ENCODE peak calls at places on chromosomes 6 and 20, in eight cellular contexts. One of them, this sample, is unnamed.

GRCh38 chr6:158002951-158003853 is 21.5 kb downstream of the SYNJ2 start:
- DNase-seq in ascending aorta: no peak
- DNase-seq in dorsolateral prefrontal cortex: peak
- DNase-seq in fibroblast of lung: peak
- DNase-seq in cardiac muscle cell: no peak
- DNase-seq in fibroblast of mammary gland: peak
- DNase-seq in choroid plexus epithelial cell: peak
- DNase-seq in cardiac fibroblast: peak
- DNase-seq in this sample: no peak

GRCh38 chr6:167733740-167734661 is 92.7 kb upstream of the AFDN start:
- DNase-seq in ascending aorta: no peak
- DNase-seq in dorsolateral prefrontal cortex: no peak
- DNase-seq in fibroblast of lung: peak
- DNase-seq in cardiac muscle cell: no peak
- DNase-seq in fibroblast of mammary gland: peak
- DNase-seq in choroid plexus epithelial cell: peak
- DNase-seq in cardiac fibroblast: peak
- DNase-seq in this sample: no peak

GRCh38 chr6:37406942-37407341 is 26.1 kb upstream of the CMTR1 start:
- DNase-seq in ascending aorta: no peak
- DNase-seq in dorsolateral prefrontal cortex: no peak
- DNase-seq in fibroblast of lung: no peak
- DNase-seq in cardiac muscle cell: no peak
- DNase-seq in fibroblast of mammary gland: no peak
- DNase-seq in choroid plexus epithelial cell: no peak
- DNase-seq in cardiac fibroblast: no peak
- DNase-seq in this sample: no peak

GRCh38 chr6:32945106-32945761 is 4.4 kb upstream of the HLA-DMB start:
- DNase-seq in ascending aorta: no peak
- DNase-seq in dorsolateral prefrontal cortex: no peak
- DNase-seq in fibroblast of lung: peak
- DNase-seq in cardiac muscle cell: no peak
- DNase-seq in fibroblast of mammary gland: peak
- DNase-seq in choroid plexus epithelial cell: no peak
- DNase-seq in cardiac fibroblast: no peak
- DNase-seq in this sample: no peak

GRCh38 chr6:100276311-100277057 is 188.2 kb downstream of the SIM1 start:
- DNase-seq in ascending aorta: no peak
- DNase-seq in dorsolateral prefrontal cortex: no peak
- DNase-seq in fibroblast of lung: no peak
- DNase-seq in cardiac muscle cell: no peak
- DNase-seq in fibroblast of mammary gland: no peak
- DNase-seq in choroid plexus epithelial cell: no peak
- DNase-seq in cardiac fibroblast: no peak
- DNase-seq in this sample: no peak

GRCh38 chr6:143107440-143107839 is 46.8 kb downstream of the AIG1 start:
- DNase-seq in ascending aorta: no peak
- DNase-seq in dorsolateral prefrontal cortex: no peak
- DNase-seq in fibroblast of lung: peak
- DNase-seq in cardiac muscle cell: no peak
- DNase-seq in fibroblast of mammary gland: peak
- DNase-seq in choroid plexus epithelial cell: no peak
- DNase-seq in cardiac fibroblast: no peak
- DNase-seq in this sample: no peak

GRCh38 chr20:25277941-25278521 is 30.1 kb downstream of the PYGB start:
- DNase-seq in ascending aorta: no peak
- DNase-seq in dorsolateral prefrontal cortex: peak
- DNase-seq in fibroblast of lung: no peak
- DNase-seq in cardiac muscle cell: no peak
- DNase-seq in fibroblast of mammary gland: no peak
- DNase-seq in choroid plexus epithelial cell: no peak
- DNase-seq in cardiac fibroblast: no peak
- DNase-seq in this sample: no peak

GRCh38 chr6:149208071-149208670 is 109.3 kb upstream of the TAB2 start:
- DNase-seq in ascending aorta: no peak
- DNase-seq in dorsolateral prefrontal cortex: no peak
- DNase-seq in fibroblast of lung: no peak
- DNase-seq in cardiac muscle cell: no peak
- DNase-seq in fibroblast of mammary gland: no peak
- DNase-seq in choroid plexus epithelial cell: no peak
- DNase-seq in cardiac fibroblast: no peak
- DNase-seq in this sample: no peak

GRCh38 chr6:26599134-26599533 is 2.4 kb downstream of the ABT1 start:
- DNase-seq in ascending aorta: no peak
- DNase-seq in dorsolateral prefrontal cortex: no peak
- DNase-seq in fibroblast of lung: no peak
- DNase-seq in cardiac muscle cell: no peak
- DNase-seq in fibroblast of mammary gland: no peak
- DNase-seq in choroid plexus epithelial cell: no peak
- DNase-seq in cardiac fibroblast: no peak
- DNase-seq in this sample: no peak

GRCh38 chr6:34580707-34581560 is 24.8 kb upstream of the SPDEF start:
- DNase-seq in ascending aorta: no peak
- DNase-seq in dorsolateral prefrontal cortex: no peak
- DNase-seq in fibroblast of lung: peak
- DNase-seq in cardiac muscle cell: no peak
- DNase-seq in fibroblast of mammary gland: no peak
- DNase-seq in choroid plexus epithelial cell: peak
- DNase-seq in cardiac fibroblast: no peak
- DNase-seq in this sample: no peak

GRCh38 chr20:63028461-63028921 is 21.7 kb upstream of the BHLHE23 start:
- DNase-seq in ascending aorta: no peak
- DNase-seq in dorsolateral prefrontal cortex: peak
- DNase-seq in fibroblast of lung: no peak
- DNase-seq in cardiac muscle cell: no peak
- DNase-seq in fibroblast of mammary gland: no peak
- DNase-seq in choroid plexus epithelial cell: no peak
- DNase-seq in cardiac fibroblast: no peak
- DNase-seq in this sample: no peak

GRCh38 chr20:58818585-58819285 is 32.0 kb downstream of the GNAS-AS1 start:
- DNase-seq in ascending aorta: no peak
- DNase-seq in dorsolateral prefrontal cortex: no peak
- DNase-seq in fibroblast of lung: no peak
- DNase-seq in cardiac muscle cell: peak
- DNase-seq in fibroblast of mammary gland: no peak
- DNase-seq in choroid plexus epithelial cell: peak
- DNase-seq in cardiac fibroblast: peak
- DNase-seq in this sample: no peak

GRCh38 chr6:142300758-142301251 is 1.0 kb upstream of the ADGRG6 start:
- DNase-seq in ascending aorta: no peak
- DNase-seq in dorsolateral prefrontal cortex: no peak
- DNase-seq in fibroblast of lung: peak
- DNase-seq in cardiac muscle cell: peak
- DNase-seq in fibroblast of mammary gland: peak
- DNase-seq in choroid plexus epithelial cell: peak
- DNase-seq in cardiac fibroblast: peak
- DNase-seq in this sample: no peak

GRCh38 chr20:43938932-43939761 is 24.5 kb downstream of the TOX2 start:
- DNase-seq in ascending aorta: peak
- DNase-seq in dorsolateral prefrontal cortex: no peak
- DNase-seq in fibroblast of lung: peak
- DNase-seq in cardiac muscle cell: no peak
- DNase-seq in fibroblast of mammary gland: peak
- DNase-seq in choroid plexus epithelial cell: peak
- DNase-seq in cardiac fibroblast: peak
- DNase-seq in this sample: no peak

GRCh38 chr6:147515327-147515726 is 6.8 kb downstream of the SAMD5 start:
- DNase-seq in ascending aorta: no peak
- DNase-seq in dorsolateral prefrontal cortex: no peak
- DNase-seq in fibroblast of lung: no peak
- DNase-seq in cardiac muscle cell: no peak
- DNase-seq in fibroblast of mammary gland: no peak
- DNase-seq in choroid plexus epithelial cell: no peak
- DNase-seq in cardiac fibroblast: no peak
- DNase-seq in this sample: no peak

GRCh38 chr6:152135755-152136448 is 328.4 kb downstream of the ESR1 start:
- DNase-seq in ascending aorta: no peak
- DNase-seq in dorsolateral prefrontal cortex: no peak
- DNase-seq in fibroblast of lung: no peak
- DNase-seq in cardiac muscle cell: no peak
- DNase-seq in fibroblast of mammary gland: no peak
- DNase-seq in choroid plexus epithelial cell: no peak
- DNase-seq in cardiac fibroblast: no peak
- DNase-seq in this sample: no peak

GRCh38 chr6:34130870-34131269 is 15.0 kb downstream of the GRM4 start:
- DNase-seq in ascending aorta: no peak
- DNase-seq in dorsolateral prefrontal cortex: no peak
- DNase-seq in fibroblast of lung: no peak
- DNase-seq in cardiac muscle cell: no peak
- DNase-seq in fibroblast of mammary gland: no peak
- DNase-seq in choroid plexus epithelial cell: no peak
- DNase-seq in cardiac fibroblast: no peak
- DNase-seq in this sample: no peak

GRCh38 chr6:16369989-16370388 is 131.6 kb downstream of the GMPR start:
- DNase-seq in ascending aorta: no peak
- DNase-seq in dorsolateral prefrontal cortex: no peak
- DNase-seq in fibroblast of lung: no peak
- DNase-seq in cardiac muscle cell: no peak
- DNase-seq in fibroblast of mammary gland: no peak
- DNase-seq in choroid plexus epithelial cell: no peak
- DNase-seq in cardiac fibroblast: no peak
- DNase-seq in this sample: no peak

GRCh38 chr6:79604583-79605037 is 26.5 kb upstream of the SH3BGRL2 start:
- DNase-seq in ascending aorta: no peak
- DNase-seq in dorsolateral prefrontal cortex: no peak
- DNase-seq in fibroblast of lung: no peak
- DNase-seq in cardiac muscle cell: no peak
- DNase-seq in fibroblast of mammary gland: peak
- DNase-seq in choroid plexus epithelial cell: peak
- DNase-seq in cardiac fibroblast: peak
- DNase-seq in this sample: no peak

GRCh38 chr20:20017852-20018245 is 687 bp downstream of the NAA20 start:
- DNase-seq in ascending aorta: no peak
- DNase-seq in dorsolateral prefrontal cortex: no peak
- DNase-seq in fibroblast of lung: no peak
- DNase-seq in cardiac muscle cell: no peak
- DNase-seq in fibroblast of mammary gland: no peak
- DNase-seq in choroid plexus epithelial cell: no peak
- DNase-seq in cardiac fibroblast: no peak
- DNase-seq in this sample: no peak

GRCh38 chr6:157976345-157977175 is 5.1 kb upstream of the SYNJ2 start:
- DNase-seq in ascending aorta: no peak
- DNase-seq in dorsolateral prefrontal cortex: no peak
- DNase-seq in fibroblast of lung: no peak
- DNase-seq in cardiac muscle cell: no peak
- DNase-seq in fibroblast of mammary gland: no peak
- DNase-seq in choroid plexus epithelial cell: no peak
- DNase-seq in cardiac fibroblast: no peak
- DNase-seq in this sample: no peak

GRCh38 chr20:37755665-37756064 is 61.8 kb downstream of the CTNNBL1 start:
- DNase-seq in ascending aorta: no peak
- DNase-seq in dorsolateral prefrontal cortex: peak
- DNase-seq in fibroblast of lung: no peak
- DNase-seq in cardiac muscle cell: peak
- DNase-seq in fibroblast of mammary gland: peak
- DNase-seq in choroid plexus epithelial cell: peak
- DNase-seq in cardiac fibroblast: no peak
- DNase-seq in this sample: no peak
- TF ChIP-seq CTCF in ascending aorta: no peak
- TF ChIP-seq CTCF in dorsolateral prefrontal cortex: peak
- TF ChIP-seq CTCF in fibroblast of lung: peak
- TF ChIP-seq CTCF in cardiac muscle cell: no peak
- TF ChIP-seq CTCF in fibroblast of mammary gland: no peak
- TF ChIP-seq CTCF in choroid plexus epithelial cell: peak
- TF ChIP-seq CTCF in cardiac fibroblast: no peak
- TF ChIP-seq CTCF in this sample: peak

GRCh38 chr6:128518531-128519131 is 1.8 kb downstream of the PTPRK start:
- DNase-seq in ascending aorta: no peak
- DNase-seq in dorsolateral prefrontal cortex: no peak
- DNase-seq in fibroblast of lung: no peak
- DNase-seq in cardiac muscle cell: no peak
- DNase-seq in fibroblast of mammary gland: no peak
- DNase-seq in choroid plexus epithelial cell: no peak
- DNase-seq in cardiac fibroblast: peak
- DNase-seq in this sample: no peak

GRCh38 chr6:128521302-128521632 is 868 bp upstream of the PTPRK start:
- DNase-seq in ascending aorta: no peak
- DNase-seq in dorsolateral prefrontal cortex: no peak
- DNase-seq in fibroblast of lung: peak
- DNase-seq in cardiac muscle cell: no peak
- DNase-seq in fibroblast of mammary gland: peak
- DNase-seq in choroid plexus epithelial cell: peak
- DNase-seq in cardiac fibroblast: peak
- DNase-seq in this sample: no peak

GRCh38 chr6:128519931-128520435 is 416 bp downstream of the PTPRK start:
- DNase-seq in ascending aorta: no peak
- DNase-seq in dorsolateral prefrontal cortex: peak
- DNase-seq in fibroblast of lung: no peak
- DNase-seq in cardiac muscle cell: no peak
- DNase-seq in fibroblast of mammary gland: no peak
- DNase-seq in choroid plexus epithelial cell: peak
- DNase-seq in cardiac fibroblast: peak
- DNase-seq in this sample: no peak

GRCh38 chr6:128520436-128521301 is at the start of gene PTPRK:
- DNase-seq in ascending aorta: peak
- DNase-seq in dorsolateral prefrontal cortex: peak
- DNase-seq in fibroblast of lung: peak
- DNase-seq in cardiac muscle cell: peak
- DNase-seq in fibroblast of mammary gland: peak
- DNase-seq in choroid plexus epithelial cell: peak
- DNase-seq in cardiac fibroblast: peak
- DNase-seq in this sample: peak

GRCh38 chr6:128519132-128519930 is 1.1 kb downstream of the PTPRK start:
- DNase-seq in ascending aorta: no peak
- DNase-seq in dorsolateral prefrontal cortex: peak
- DNase-seq in fibroblast of lung: peak
- DNase-seq in cardiac muscle cell: peak
- DNase-seq in fibroblast of mammary gland: peak
- DNase-seq in choroid plexus epithelial cell: peak
- DNase-seq in cardiac fibroblast: peak
- DNase-seq in this sample: peak
- TF ChIP-seq CTCF in ascending aorta: no peak
- TF ChIP-seq CTCF in dorsolateral prefrontal cortex: peak
- TF ChIP-seq CTCF in fibroblast of lung: no peak
- TF ChIP-seq CTCF in cardiac muscle cell: peak
- TF ChIP-seq CTCF in fibroblast of mammary gland: peak
- TF ChIP-seq CTCF in choroid plexus epithelial cell: peak
- TF ChIP-seq CTCF in cardiac fibroblast: peak
- TF ChIP-seq CTCF in this sample: peak

GRCh38 chr6:56416247-56416646 is 168.9 kb upstream of the COL21A1 start:
- DNase-seq in ascending aorta: no peak
- DNase-seq in dorsolateral prefrontal cortex: no peak
- DNase-seq in fibroblast of lung: no peak
- DNase-seq in cardiac muscle cell: no peak
- DNase-seq in fibroblast of mammary gland: peak
- DNase-seq in choroid plexus epithelial cell: no peak
- DNase-seq in cardiac fibroblast: no peak
- DNase-seq in this sample: no peak
- TF ChIP-seq CTCF in ascending aorta: no peak
- TF ChIP-seq CTCF in dorsolateral prefrontal cortex: no peak
- TF ChIP-seq CTCF in fibroblast of lung: no peak
- TF ChIP-seq CTCF in cardiac muscle cell: no peak
- TF ChIP-seq CTCF in fibroblast of mammary gland: no peak
- TF ChIP-seq CTCF in choroid plexus epithelial cell: no peak
- TF ChIP-seq CTCF in cardiac fibroblast: no peak
- TF ChIP-seq CTCF in this sample: no peak

DNA sequence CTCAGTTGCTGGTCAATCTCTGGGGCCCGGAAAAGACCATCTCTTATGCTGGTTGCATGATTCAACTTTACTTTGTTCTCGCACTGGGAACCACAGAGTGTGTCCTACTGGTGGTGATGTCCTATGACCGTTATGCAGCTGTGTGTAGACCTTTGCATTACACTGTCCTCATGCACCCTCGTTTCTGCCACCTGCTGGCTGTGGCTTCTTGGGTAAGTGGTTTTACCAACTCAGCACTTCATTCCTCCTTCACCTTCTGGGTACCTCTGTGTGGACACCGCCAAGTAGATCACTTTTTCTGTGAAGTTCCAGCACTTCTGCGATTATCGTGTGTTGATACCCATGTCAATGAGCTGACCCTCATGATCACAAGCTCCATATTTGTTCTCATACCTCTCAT is 4.3 kb downstream of the OR2J3 start:
- DNase-seq in ascending aorta: no peak
- DNase-seq in dorsolateral prefrontal cortex: no peak
- DNase-seq in fibroblast of lung: no peak
- DNase-seq in cardiac muscle cell: no peak
- DNase-seq in fibroblast of mammary gland: no peak
- DNase-seq in choroid plexus epithelial cell: no peak
- DNase-seq in cardiac fibroblast: no peak
- DNase-seq in this sample: no peak
- TF ChIP-seq CTCF in ascending aorta: no peak
- TF ChIP-seq CTCF in dorsolateral prefrontal cortex: no peak
- TF ChIP-seq CTCF in fibroblast of lung: no peak
- TF ChIP-seq CTCF in cardiac muscle cell: no peak
- TF ChIP-seq CTCF in fibroblast of mammary gland: no peak
- TF ChIP-seq CTCF in choroid plexus epithelial cell: no peak
- TF ChIP-seq CTCF in cardiac fibroblast: no peak
- TF ChIP-seq CTCF in this sample: no peak